ENCODE peak calls at places on chromosome 20, in nine cellular contexts. S, Z, X, T, Y, U, E, J and M are unnamed samples.

GRCh38 chr20:57617079-57617795 is 3.0 kb downstream of the ZBP1 start:
- DNase-seq in S (no peak), Z (no peak), X (no peak), T (no peak), Y (peak), U (no peak), E (no peak), J (no peak), M (no peak)

GRCh38 chr20:51126337-51126736 is 103.4 kb upstream of the KCNG1 start:
- DNase-seq in S (no peak), Z (no peak), X (no peak), T (no peak), Y (no peak), U (no peak), E (no peak), J (no peak), M (no peak)

GRCh38 chr20:10679269-10679668 is 5.5 kb upstream of the JAG1 start:
- DNase-seq in S (peak), Z (no peak), X (no peak), T (peak), Y (no peak), U (no peak), E (no peak), J (no peak), M (no peak)

GRCh38 chr20:50223321-50223995 is 32.8 kb downstream of the CEBPB start:
- DNase-seq in S (no peak), Z (no peak), X (no peak), T (no peak), Y (no peak), U (no peak), E (no peak), J (no peak), M (no peak)

GRCh38 chr20:34968020-34968775 is 12.5 kb downstream of the MYH7B start:
- DNase-seq in S (no peak), Z (no peak), X (no peak), T (no peak), Y (peak), U (no peak), E (no peak), J (no peak), M (no peak)

GRCh38 chr20:43541214-43541613 is 17.6 kb upstream of the SGK2 start:
- DNase-seq in S (peak), Z (no peak), X (no peak), T (peak), Y (no peak), U (no peak), E (no peak), J (no peak), M (no peak)

GRCh38 chr20:56924976-56925695 is 296.0 kb downstream of the TFAP2C start:
- DNase-seq in S (no peak), Z (peak), X (no peak), T (no peak), Y (no peak), U (no peak), E (peak), J (peak), M (no peak)

GRCh38 chr20:19658137-19658536 is 99.9 kb upstream of the RIN2 start:
- DNase-seq in S (no peak), Z (no peak), X (no peak), T (no peak), Y (no peak), U (no peak), E (no peak), J (no peak), M (no peak)

GRCh38 chr20:18003897-18004296 is 35.1 kb downstream of the MGME1 start:
- DNase-seq in S (no peak), Z (no peak), X (no peak), T (no peak), Y (no peak), U (no peak), E (no peak), J (no peak), M (no peak)

GRCh38 chr20:9442858-9443257 is 71.5 kb upstream of the LAMP5 start:
- DNase-seq in S (peak), Z (no peak), X (no peak), T (peak), Y (no peak), U (no peak), E (no peak), J (peak), M (peak)

GRCh38 chr20:24379116-24379927 is 90.1 kb upstream of the SYNDIG1 start:
- DNase-seq in S (peak), Z (no peak), X (no peak), T (peak), Y (no peak), U (peak), E (no peak), J (no peak), M (no peak)

GRCh38 chr20:18279231-18279630 is 9.1 kb upstream of the ZNF133 start:
- DNase-seq in S (no peak), Z (no peak), X (no peak), T (no peak), Y (no peak), U (no peak), E (no peak), J (no peak), M (no peak)

GRCh38 chr20:15700147-15700765 is 873.0 kb downstream of the KIF16B start:
- DNase-seq in S (no peak), Z (no peak), X (no peak), T (no peak), Y (no peak), U (no peak), E (no peak), J (no peak), M (no peak)

GRCh38 chr20:10466325-10466724 is 31.2 kb downstream of the SLX4IP start:
- DNase-seq in S (peak), Z (peak), X (no peak), T (peak), Y (no peak), U (no peak), E (no peak), J (no peak), M (no peak)

GRCh38 chr20:56715902-56716519 is 86.9 kb downstream of the TFAP2C start:
- DNase-seq in S (no peak), Z (no peak), X (no peak), T (no peak), Y (no peak), U (no peak), E (no peak), J (no peak), M (no peak)

GRCh38 chr20:57402206-57403125 is 11.3 kb downstream of the RBM38 start:
- DNase-seq in S (no peak), Z (no peak), X (no peak), T (no peak), Y (no peak), U (no peak), E (no peak), J (no peak), M (no peak)

GRCh38 chr20:21719592-21720214 is 14.2 kb downstream of the PAX1 start:
- DNase-seq in S (peak), Z (peak), X (peak), T (peak), Y (no peak), U (peak), E (peak), J (peak), M (peak)

GRCh38 chr20:51326241-51326819 is 216.2 kb downstream of the NFATC2 start:
- DNase-seq in S (peak), Z (peak), X (peak), T (peak), Y (peak), U (peak), E (peak), J (peak), M (no peak)

GRCh38 chr20:20679306-20679705 is 33.1 kb downstream of the RALGAPA2 start:
- DNase-seq in S (no peak), Z (no peak), X (no peak), T (no peak), Y (no peak), U (no peak), E (no peak), J (peak), M (no peak)

GRCh38 chr20:18524646-18525045 is 16.9 kb downstream of the SEC23B start:
- DNase-seq in S (peak), Z (no peak), X (no peak), T (peak), Y (peak), U (no peak), E (no peak), J (no peak), M (no peak)

GRCh38 chr20:53959849-53960585 is 110.4 kb downstream of the BCAS1 start:
- DNase-seq in S (peak), Z (no peak), X (no peak), T (no peak), Y (no peak), U (no peak), E (no peak), J (no peak), M (no peak)

GRCh38 chr20:50425076-50425475 is 85.1 kb upstream of the PTPN1 start:
- DNase-seq in S (no peak), Z (no peak), X (no peak), T (no peak), Y (no peak), U (no peak), E (no peak), J (no peak), M (no peak)

GRCh38 chr20:38799248-38799647 is 6.2 kb upstream of the PPP1R16B start:
- DNase-seq in S (no peak), Z (no peak), X (no peak), T (no peak), Y (peak), U (no peak), E (no peak), J (no peak), M (no peak)

GRCh38 chr20:18541741-18542140 is 25.5 kb upstream of the SMIM26 start:
- DNase-seq in S (peak), Z (no peak), X (no peak), T (no peak), Y (no peak), U (no peak), E (no peak), J (no peak), M (no peak)

GRCh38 chr20:5211803-5212714 is 85.3 kb downstream of the CDS2 start:
- DNase-seq in S (no peak), Z (no peak), X (no peak), T (no peak), Y (no peak), U (no peak), E (no peak), J (peak), M (no peak)

GRCh38 chr20:23125159-23125558 is 39.0 kb upstream of the CD93 start:
- DNase-seq in S (no peak), Z (no peak), X (no peak), T (no peak), Y (peak), U (no peak), E (no peak), J (no peak), M (no peak)

GRCh38 chr20:20549699-20550098 is 162.7 kb downstream of the RALGAPA2 start:
- DNase-seq in S (peak), Z (no peak), X (peak), T (peak), Y (no peak), U (no peak), E (no peak), J (peak), M (no peak)

GRCh38 chr20:51528263-51529026 is 14.1 kb downstream of the NFATC2 start:
- DNase-seq in S (no peak), Z (no peak), X (no peak), T (no peak), Y (no peak), U (no peak), E (no peak), J (no peak), M (no peak)

GRCh38 chr20:60206259-60206658 is 248.0 kb downstream of the CDH26 start:
- DNase-seq in S (peak), Z (peak), X (peak), T (peak), Y (peak), U (peak), E (peak), J (peak), M (peak)

DNA sequence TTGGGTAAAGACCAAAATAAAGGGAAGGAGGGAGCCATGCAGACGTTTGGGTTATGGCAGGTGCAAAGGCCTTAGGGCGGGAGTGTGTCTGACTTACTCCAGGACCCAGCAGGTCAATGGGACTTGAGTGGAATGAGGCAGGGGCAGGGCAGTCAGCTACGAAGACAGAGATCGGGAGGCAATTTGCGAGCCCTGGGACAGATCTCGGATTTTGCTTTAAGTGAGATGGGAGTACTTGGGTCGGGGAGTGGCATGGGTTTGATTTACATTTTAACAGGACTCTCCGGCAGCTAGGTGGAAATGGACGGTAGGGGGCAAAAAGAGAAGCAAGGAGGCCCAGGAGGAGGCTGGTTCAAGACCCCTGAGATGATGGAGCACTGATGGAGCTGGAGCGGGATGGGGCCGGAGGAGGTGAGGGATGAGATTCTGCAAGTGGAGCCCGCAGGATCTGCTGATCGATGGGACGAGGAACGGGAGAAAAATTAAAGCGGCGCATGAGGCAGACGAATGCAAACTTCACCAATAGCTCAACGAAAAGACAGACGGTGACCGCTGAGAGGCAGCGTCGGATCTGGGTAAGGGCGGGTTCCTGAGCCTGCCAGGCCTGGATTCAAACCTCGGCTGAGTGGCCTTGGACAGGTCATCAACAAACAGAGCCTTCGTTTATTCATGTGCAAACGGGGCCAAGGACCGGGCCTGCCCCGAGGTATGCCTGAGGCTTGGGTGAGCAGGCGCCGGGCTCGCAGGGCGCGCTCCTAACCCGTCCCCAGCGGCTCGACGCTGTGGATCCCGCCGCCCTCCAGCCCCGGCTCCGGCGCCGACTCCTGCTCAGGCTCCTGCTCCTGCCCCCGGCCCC is 774 bp upstream of the RBCK1 start:
- DNase-seq in S (peak), Z (peak), X (peak), T (peak), Y (no peak), U (peak), E (peak), J (peak), M (peak)
- TF ChIP-seq CTCF in S (no peak), Z (peak), X (peak), T (no peak), Y (peak), U (no peak), E (peak), J (peak), M (peak)

GRCh38 chr20:35991142-35991771 is 22.9 kb downstream of the CNBD2 start:
- DNase-seq in S (peak), Z (peak), X (peak), T (peak), Y (no peak), U (peak), E (peak), J (peak), M (peak)
- TF ChIP-seq CTCF in S (peak), Z (peak), X (peak), T (peak), Y (peak), U (no peak), E (peak), J (peak), M (peak)

GRCh38 chr20:32664352-32665159 is 9.2 kb downstream of the C20orf203 start:
- DNase-seq in S (no peak), Z (no peak), X (no peak), T (no peak), Y (peak), U (no peak), E (no peak), J (peak), M (no peak)

GRCh38 chr20:32667030-32667429 is 6.7 kb downstream of the C20orf203 start:
- DNase-seq in S (no peak), Z (no peak), X (no peak), T (no peak), Y (no peak), U (no peak), E (no peak), J (no peak), M (no peak)

GRCh38 chr20:32663704-32664351 is 9.9 kb downstream of the C20orf203 start:
- DNase-seq in S (no peak), Z (peak), X (no peak), T (no peak), Y (no peak), U (peak), E (no peak), J (no peak), M (no peak)

GRCh38 chr20:32660661-32661060 is 13.1 kb downstream of the C20orf203 start:
- DNase-seq in S (no peak), Z (no peak), X (no peak), T (no peak), Y (no peak), U (no peak), E (no peak), J (no peak), M (no peak)

GRCh38 chr20:32661820-32662528 is 11.8 kb downstream of the C20orf203 start:
- DNase-seq in S (no peak), Z (no peak), X (no peak), T (no peak), Y (no peak), U (no peak), E (no peak), J (no peak), M (no peak)
- TF ChIP-seq CTCF in S (no peak), Z (no peak), X (no peak), T (no peak), Y (peak), U (no peak), E (no peak), J (no peak), M (no peak)

DNA sequence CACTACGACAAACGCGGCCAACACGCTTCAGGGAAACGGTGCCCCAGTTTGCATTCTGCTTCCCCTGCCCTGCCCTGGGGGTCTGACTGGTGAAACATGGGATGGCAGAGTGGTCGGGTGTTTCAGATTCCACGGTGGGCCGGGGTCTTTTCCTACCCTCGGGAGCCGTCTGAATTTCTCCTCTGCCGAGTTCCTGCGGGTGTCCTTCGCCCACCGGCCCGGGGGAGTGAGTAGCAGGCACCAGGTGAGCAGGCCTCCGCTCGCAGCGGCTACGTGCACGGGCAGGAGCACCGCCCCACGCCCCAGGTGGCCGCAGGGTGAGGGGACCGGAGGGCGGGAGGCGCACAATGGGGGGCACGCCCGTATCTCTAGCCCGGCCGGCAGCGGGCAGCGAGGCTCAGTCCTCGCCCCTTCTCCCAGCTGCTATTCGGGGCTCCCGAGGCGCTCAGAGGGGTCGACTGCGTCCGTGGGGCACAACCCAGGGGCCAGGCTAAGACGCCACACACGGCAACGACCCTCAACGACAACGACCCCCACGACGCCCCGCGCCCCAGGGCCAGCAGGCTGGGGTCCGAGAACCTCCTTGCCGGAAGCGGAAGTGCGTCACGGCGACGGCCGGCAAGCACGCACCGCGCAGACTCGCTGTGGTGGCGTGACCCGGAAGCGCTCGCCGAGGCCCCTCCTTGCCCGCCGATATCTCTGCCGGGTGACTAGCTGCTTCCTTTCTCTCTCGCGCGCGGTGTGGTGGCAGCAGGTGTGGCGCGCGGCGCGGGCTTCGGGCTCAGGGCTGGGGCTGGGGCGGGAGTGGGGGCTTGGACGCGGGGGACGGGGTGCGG is at the start of gene RPS21:
- DNase-seq in S (peak), Z (peak), X (peak), T (peak), Y (peak), U (peak), E (no peak), J (peak), M (no peak)
- TF ChIP-seq CTCF in S (no peak), Z (no peak), X (no peak), T (no peak), Y (no peak), U (no peak), E (no peak), J (no peak), M (no peak)

GRCh38 chr20:62640870-62641748 is 1.2 kb upstream of the SLCO4A1 start:
- DNase-seq in S (no peak), Z (no peak), X (no peak), T (no peak), Y (no peak), U (no peak), E (no peak), J (no peak), M (no peak)

GRCh38 chr20:62644044-62644795 is 1.9 kb downstream of the SLCO4A1 start:
- DNase-seq in S (no peak), Z (no peak), X (peak), T (no peak), Y (no peak), U (no peak), E (no peak), J (no peak), M (no peak)

GRCh38 chr20:62643521-62644043 is 1.3 kb downstream of the SLCO4A1 start:
- DNase-seq in S (no peak), Z (no peak), X (no peak), T (peak), Y (no peak), U (no peak), E (no peak), J (no peak), M (no peak)

GRCh38 chr20:62642666-62643520 is 590 bp downstream of the SLCO4A1 start:
- DNase-seq in S (peak), Z (peak), X (peak), T (peak), Y (no peak), U (no peak), E (no peak), J (no peak), M (no peak)

DNA sequence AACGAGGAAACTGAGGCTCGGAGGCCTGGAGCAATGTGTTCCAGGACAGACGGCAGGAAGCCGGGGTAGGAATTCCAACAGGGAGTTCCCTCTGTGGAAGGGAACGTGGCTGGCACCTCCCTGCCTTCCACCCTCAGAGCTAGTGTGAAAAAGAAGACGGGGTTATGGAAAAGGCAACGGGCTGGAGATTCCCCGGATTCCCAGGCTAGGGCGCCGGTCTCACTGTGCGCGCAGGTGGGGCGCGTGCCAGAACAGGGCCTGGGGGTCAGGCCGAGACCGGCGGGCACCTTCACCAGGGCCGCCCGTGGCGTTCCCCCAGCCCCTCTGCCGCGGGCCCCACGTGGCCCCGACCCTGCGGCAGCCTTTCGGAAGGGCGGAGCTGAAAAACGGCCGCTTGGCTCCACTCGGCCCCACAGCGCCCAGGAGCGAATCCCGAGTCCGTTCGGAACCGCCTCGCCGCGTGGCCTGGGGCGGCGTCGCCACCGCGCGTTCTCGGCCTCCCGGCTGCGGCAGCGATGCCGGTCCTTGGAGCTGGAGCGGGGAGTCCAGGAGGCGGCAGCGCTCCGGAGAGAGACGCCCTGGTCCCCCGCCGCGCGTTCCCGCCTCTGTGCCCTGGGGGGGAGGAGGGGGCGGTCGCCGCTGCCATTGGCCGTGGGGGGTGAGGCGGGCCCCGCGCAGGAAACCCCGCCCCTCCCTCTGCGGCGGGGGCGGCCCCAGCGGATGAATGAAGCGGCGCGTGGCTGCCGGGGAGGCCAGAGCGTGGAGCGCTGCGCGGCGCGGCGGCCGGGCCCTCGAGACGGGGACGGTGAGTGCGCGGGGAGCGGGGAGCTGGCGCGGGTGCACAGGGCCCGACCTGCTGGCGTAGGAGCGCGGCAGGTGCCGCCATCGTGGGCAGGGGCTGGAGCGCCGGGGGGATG is at the start of gene SLCO4A1:
- DNase-seq in S (peak), Z (peak), X (peak), T (peak), Y (no peak), U (peak), E (peak), J (peak), M (no peak)
- TF ChIP-seq CTCF in S (no peak), Z (no peak), X (no peak), T (no peak), Y (no peak), U (no peak), E (no peak), J (no peak), M (no peak)